ENCODE peak calls at places on chromosomes 2 and 18, in five cellular contexts. Q, R, I, J and U are unnamed samples.
A peak's percentile ranks its signal among the peaks of the same experiment; 100 is the strongest.

GRCh38 chr18:66873899-66874298 is 270.0 kb upstream of the CDH19 start:
- DNase-seq in Q (no peak), J (no peak), R (no peak), I (no peak), U (no peak)

GRCh38 chr2:133371286-133371685 is 197.0 kb downstream of the NCKAP5 start:
- DNase-seq in J (no peak), Q (no peak), I (no peak), R (no peak), U (no peak)

GRCh38 chr2:203551653-203552250 is 16.7 kb upstream of the RAPH1 start:
- DNase-seq in I (no peak), Q (no peak), R (peak; percentile 70), J (no peak), U (no peak)

GRCh38 chr2:178241852-178242551 is 47.7 kb downstream of the OSBPL6 start:
- DNase-seq in R (peak; percentile 97), I (no peak), J (no peak), Q (no peak), U (no peak)

GRCh38 chr2:155825876-155826275 is 506.6 kb downstream of the NR4A2 start:
- DNase-seq in R (no peak), I (no peak), Q (no peak), J (no peak), U (no peak)

GRCh38 chr2:202429164-202429980 is 53.2 kb downstream of the BMPR2 start:
- DNase-seq in Q (no peak), R (peak; percentile 93), J (no peak), I (no peak), U (no peak)

GRCh38 chr2:204223544-204223943 is 287.0 kb downstream of the ICOS start:
- DNase-seq in Q (no peak), R (no peak), I (no peak), J (no peak), U (no peak)

GRCh38 chr2:171430516-171431410 is 3.0 kb downstream of the METTL8 start:
- DNase-seq in Q (no peak), I (no peak), R (no peak), J (no peak), U (no peak)

GRCh38 chr2:231795525-231796327 is 9.5 kb downstream of the COPS7B start:
- DNase-seq in I (no peak), J (no peak), R (peak; percentile 75), Q (no peak), U (no peak)

GRCh38 chr2:30214064-30214463 is 17.3 kb upstream of the LBH start:
- DNase-seq in I (no peak), Q (no peak), J (no peak), R (no peak), U (no peak)

GRCh38 chr2:127735537-127736399 is 34.5 kb downstream of the SFT2D3 start:
- DNase-seq in I (no peak), J (no peak), Q (no peak), R (no peak), U (no peak)

GRCh38 chr2:82781516-82781915 is 1677.6 kb downstream of the SUCLG1 start:
- DNase-seq in R (no peak), Q (no peak), J (no peak), I (no peak), U (no peak)

GRCh38 chr18:54086046-54086802 is 138.2 kb downstream of the MBD2 start:
- DNase-seq in I (no peak), R (no peak), Q (no peak), J (no peak), U (no peak)

GRCh38 chr18:49151482-49151881 is 200.7 kb upstream of the SMAD7 start:
- DNase-seq in R (no peak), I (no peak), Q (no peak), J (no peak), U (no peak)

GRCh38 chr2:218284106-218284811 is 8.0 kb downstream of the TMBIM1 start:
- DNase-seq in I (no peak), Q (no peak), J (peak; percentile 71), R (peak; percentile 80), U (peak; percentile 43)

GRCh38 chr18:79778291-79778791 is 19.4 kb upstream of the KCNG2 start:
- DNase-seq in R (no peak), Q (no peak), J (no peak), I (no peak), U (no peak)

GRCh38 chr2:77813614-77814013 is 291.4 kb upstream of the LRRTM4 start:
- DNase-seq in R (no peak), J (no peak), Q (no peak), I (no peak), U (no peak)

GRCh38 chr2:235204923-235205322 is 253.1 kb downstream of the SH3BP4 start:
- DNase-seq in J (no peak), I (no peak), R (no peak), Q (no peak), U (no peak)

GRCh38 chr2:148968776-148969175 is 69.7 kb upstream of the LYPD6B start:
- DNase-seq in R (no peak), I (no peak), J (no peak), Q (no peak), U (no peak)

GRCh38 chr2:74292752-74293151 is 50.5 kb downstream of the SLC4A5 start:
- DNase-seq in R (peak; percentile 24), I (no peak), Q (no peak), J (no peak), U (no peak)

GRCh38 chr2:187994464-187995331 is 297.0 kb upstream of the GULP1 start:
- DNase-seq in Q (no peak), R (peak; percentile 36), J (no peak), I (no peak), U (no peak)

GRCh38 chr18:24514439-24514838 is 54.0 kb downstream of the HRH4 start:
- DNase-seq in J (no peak), I (no peak), R (peak; percentile 54), Q (peak; percentile 9), U (no peak)

GRCh38 chr2:96404446-96405373 is 69.1 kb downstream of the NCAPH start:
- DNase-seq in I (peak; percentile 59), J (peak; percentile 29), R (no peak), Q (no peak), U (no peak)

GRCh38 chr2:67065046-67065445 is 332.1 kb upstream of the ETAA1 start:
- DNase-seq in J (no peak), R (no peak), I (no peak), Q (no peak), U (no peak)
- H3K9me3 ChIP-seq in J (no peaks in the 10 kb centered on the region), R (peaks cover under 1% of the 10 kb centered on the region), I (no peaks in the 10 kb centered on the region), Q (no peaks in the 10 kb centered on the region), U (no peaks in the 10 kb centered on the region)

GRCh38 chr2:236643480-236643879 is 73.9 kb downstream of the ACKR3 start:
- DNase-seq in Q (no peak), R (no peak), J (no peak), I (no peak), U (no peak)

GRCh38 chr2:236644067-236644466 is 74.4 kb downstream of the ACKR3 start:
- DNase-seq in Q (no peak), I (no peak), J (no peak), R (no peak), U (no peak)

GRCh38 chr2:236646441-236646840 is 76.8 kb downstream of the ACKR3 start:
- DNase-seq in Q (no peak), R (no peak), I (no peak), J (no peak), U (no peak)

GRCh38 chr2:236642584-236643291 is 73.1 kb downstream of the ACKR3 start:
- DNase-seq in J (peak; percentile 89), Q (no peak), R (peak; percentile 96), I (peak; percentile 62), U (no peak)

GRCh38 chr2:236644502-236644911 is 74.9 kb downstream of the ACKR3 start:
- DNase-seq in I (no peak), J (no peak), R (no peak), Q (no peak), U (no peak)
- H3K9me3 ChIP-seq in I (no peaks in the 10 kb centered on the region), J (peaks cover 12% of the 10 kb centered on the region), R (peaks cover 12% of the 10 kb centered on the region), Q (peaks cover 37% of the 10 kb centered on the region), U (no peaks in the 10 kb centered on the region)

GRCh38 chr2:5102823-5103222 is 589.4 kb upstream of the SOX11 start:
- DNase-seq in R (no peak), Q (no peak), J (no peak), I (no peak), U (no peak)
- H3K9me3 ChIP-seq in R (peaks cover 8% of the 10 kb centered on the region), Q (no peaks in the 10 kb centered on the region), J (no peaks in the 10 kb centered on the region), I (no peaks in the 10 kb centered on the region), U (peaks cover 3% of the 10 kb centered on the region)

GRCh38 chr2:2826621-2827020 is 495.5 kb upstream of the MYT1L start:
- DNase-seq in I (no peak), R (no peak), Q (no peak), J (no peak), U (no peak)

GRCh38 chr2:2828774-2829368 is 497.8 kb upstream of the MYT1L start:
- DNase-seq in R (no peak), I (no peak), J (peak; percentile 39), Q (no peak), U (no peak)

GRCh38 chr2:2826209-2826551 is 495.1 kb upstream of the MYT1L start:
- DNase-seq in J (no peak), I (no peak), Q (no peak), R (no peak), U (no peak)

GRCh38 chr2:2827237-2827636 is 496.2 kb upstream of the MYT1L start:
- DNase-seq in Q (no peak), J (no peak), R (no peak), I (no peak), U (no peak)

DNA sequence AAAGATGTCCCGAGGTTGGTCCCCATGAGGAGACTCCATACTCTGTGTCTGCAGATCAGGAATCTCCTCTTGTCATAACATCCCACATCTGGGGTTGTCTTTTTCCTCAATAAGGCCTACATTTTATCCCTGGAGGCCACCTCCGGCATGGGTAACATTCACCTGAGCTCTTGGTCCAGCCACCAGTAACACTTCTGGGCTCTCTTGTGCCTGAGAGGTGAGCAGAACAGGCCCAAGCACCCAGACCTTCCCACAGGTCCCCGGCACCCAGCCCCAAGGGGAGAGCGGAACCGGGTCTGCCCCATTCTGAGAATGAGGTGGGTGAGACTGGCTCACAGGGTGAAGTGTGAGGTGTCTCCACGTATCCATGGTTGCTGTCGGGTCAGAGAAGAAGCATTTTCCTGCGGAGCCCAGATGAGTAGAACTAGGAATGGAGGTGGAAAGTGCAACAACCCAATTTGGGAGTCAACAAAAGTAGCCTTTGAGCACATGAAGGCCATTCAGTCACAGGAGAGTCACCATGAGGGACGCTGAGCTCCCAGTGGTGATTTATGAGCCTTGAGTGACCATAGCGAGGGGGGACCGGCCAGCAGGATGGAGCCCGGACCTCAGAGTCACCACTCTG is 496.7 kb upstream of the MYT1L start:
- DNase-seq in I (no peak), Q (no peak), R (no peak), J (no peak), U (no peak)
- H3K9me3 ChIP-seq in I (no peaks in the 10 kb centered on the region), Q (no peaks in the 10 kb centered on the region), R (peaks cover 60% of the 10 kb centered on the region), J (no peaks in the 10 kb centered on the region), U (no peaks in the 10 kb centered on the region)

GRCh38 chr2:237150186-237150585 is 64.5 kb downstream of the COPS8 start:
- DNase-seq in Q (no peak), J (no peak), R (no peak), I (no peak), U (no peak)

GRCh38 chr2:237149425-237149824 is 63.7 kb downstream of the COPS8 start:
- DNase-seq in I (peak; percentile 68), R (peak; percentile 44), Q (no peak), J (no peak), U (no peak)

GRCh38 chr2:237150831-237151230 is 65.1 kb downstream of the COPS8 start:
- DNase-seq in I (no peak), J (no peak), Q (no peak), R (no peak), U (no peak)

GRCh38 chr2:237147317-237147716 is 61.6 kb downstream of the COPS8 start:
- DNase-seq in Q (no peak), J (no peak), R (no peak), I (no peak), U (no peak)

GRCh38 chr2:237148624-237149023 is 62.9 kb downstream of the COPS8 start:
- DNase-seq in R (no peak), Q (no peak), J (no peak), I (no peak), U (no peak)
- H3K9me3 ChIP-seq in R (peaks cover 9% of the 10 kb centered on the region), Q (peaks cover 6% of the 10 kb centered on the region), J (peaks cover 20% of the 10 kb centered on the region), I (peaks cover 18% of the 10 kb centered on the region), U (peaks cover 8% of the 10 kb centered on the region)